ENCODE peak calls at places on chromosome 19, in four cellular contexts. U, F, Z and K are unnamed samples.

GRCh38 chr19:10887616-10888367 is 16.4 kb downstream of the CARM1 start:
- DNase-seq in F (no peak), U (no peak), Z (no peak), K (no peak)

GRCh38 chr19:47026889-47027288 is 7.3 kb downstream of the NPAS1 start:
- DNase-seq in Z (no peak), F (no peak), U (no peak), K (no peak)

GRCh38 chr19:29171525-29171924 is 41.4 kb downstream of the UQCRFS1 start:
- DNase-seq in F (no peak), Z (no peak), U (no peak), K (no peak)

GRCh38 chr19:46515879-46516350 is 20.2 kb upstream of the PNMA8B start:
- DNase-seq in Z (peak), U (peak), F (peak), K (no peak)

GRCh38 chr19:11088508-11089253 is 582 bp upstream of the LDLR start:
- DNase-seq in U (no peak), Z (peak), F (peak), K (no peak)

GRCh38 chr19:39807846-39808364 is 26.1 kb downstream of the DYRK1B start:
- DNase-seq in U (no peak), F (no peak), Z (no peak), K (no peak)

GRCh38 chr19:8468761-8469458 is 24.1 kb downstream of the HNRNPM start:
- DNase-seq in U (no peak), F (no peak), Z (no peak), K (no peak)

GRCh38 chr19:14203258-14203657 is 2.7 kb downstream of the ADGRL1 start:
- DNase-seq in Z (no peak), F (no peak), U (no peak), K (peak)

GRCh38 chr19:1042689-1043511 is 3.0 kb downstream of the ABCA7 start:
- DNase-seq in U (peak), Z (peak), F (no peak), K (no peak)

GRCh38 chr19:39411006-39411831 is 1.2 kb upstream of the PLEKHG2 start:
- DNase-seq in U (peak), F (peak), Z (peak), K (no peak)

GRCh38 chr19:53905787-53906186 is 3.3 kb upstream of the CACNG7 start:
- DNase-seq in U (no peak), F (no peak), Z (no peak), K (no peak)

GRCh38 chr19:2097330-2098327 is 914 bp downstream of the IZUMO4 start:
- DNase-seq in U (no peak), F (no peak), Z (peak), K (no peak)

GRCh38 chr19:53432088-53432661 is 391 bp downstream of the ZNF761 start:
- DNase-seq in Z (peak), F (no peak), U (peak), K (peak)

GRCh38 chr19:45469835-45470146 is 2.0 kb downstream of the FOSB start:
- DNase-seq in F (peak), Z (peak), U (no peak), K (peak)
- TF ChIP-seq NR3C1 in F (no peak), Z (no peak), U (no peak), K (no peak)

DNA sequence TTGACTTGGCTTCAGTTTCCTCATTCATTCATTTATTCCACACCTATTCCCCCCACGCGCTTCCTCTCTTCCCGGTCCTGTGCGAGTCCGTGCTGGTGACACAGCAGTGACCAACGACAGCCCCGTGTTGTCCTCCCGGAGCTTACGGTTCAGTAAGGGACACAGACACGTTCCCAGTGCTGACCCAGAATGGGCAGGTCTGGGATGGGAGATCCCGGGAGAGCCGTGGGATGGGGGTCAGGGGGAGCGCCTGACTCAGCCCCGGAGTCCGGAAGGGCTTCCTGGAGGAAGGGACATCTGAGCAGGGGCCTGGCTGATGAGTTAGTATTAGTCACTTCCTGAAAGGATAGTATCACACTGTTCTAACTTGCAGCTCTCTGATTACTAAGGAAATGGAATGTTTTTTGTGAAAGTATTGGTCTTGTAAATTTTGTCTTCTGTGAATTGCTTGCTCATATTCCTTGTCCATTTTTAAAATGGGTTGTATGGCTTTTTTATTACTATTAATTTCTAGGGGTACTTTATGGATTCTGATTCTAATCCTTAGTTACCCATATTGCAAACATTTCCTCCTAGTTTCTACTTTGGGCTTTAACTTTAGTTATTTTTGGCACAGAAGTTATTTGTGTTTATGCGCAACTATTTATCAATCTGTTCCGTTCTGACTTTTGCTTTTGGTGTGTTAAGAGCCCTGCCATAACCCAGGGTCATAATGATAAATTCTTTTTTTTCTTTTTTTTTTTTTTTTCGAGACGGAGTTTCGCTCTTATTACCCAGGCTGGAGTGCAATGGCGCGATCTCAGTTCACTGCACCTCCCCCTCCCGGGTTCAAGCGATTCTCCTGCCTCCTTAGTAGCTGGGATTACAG is 708 bp upstream of the ERCC1 start:
- DNase-seq in F (peak), U (peak), Z (peak), K (peak)
- TF ChIP-seq NR3C1 in F (no peak), U (no peak), Z (no peak), K (no peak)

DNA sequence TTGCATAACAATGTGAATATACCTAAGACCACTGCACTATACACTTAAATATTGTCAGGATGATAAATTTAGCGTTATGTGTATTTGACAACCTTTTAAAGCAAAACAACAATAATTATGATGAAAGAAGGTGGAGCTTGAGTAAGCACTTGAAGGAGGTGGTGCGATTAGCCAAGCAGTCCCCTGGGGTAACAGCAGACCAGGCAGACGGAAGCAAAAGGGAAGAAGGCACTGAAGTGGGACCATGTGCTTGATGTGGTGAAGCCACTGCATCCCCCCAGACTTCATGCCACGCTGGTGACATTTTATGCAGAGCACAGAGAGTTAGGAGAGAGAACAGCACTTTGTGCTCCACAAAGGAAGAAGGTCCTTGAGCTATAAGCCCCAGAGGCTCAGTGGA is 58.3 kb upstream of the ZNF507 start:
- DNase-seq in U (no peak), F (no peak), Z (no peak), K (no peak)
- TF ChIP-seq NR3C1 in U (no peak), F (no peak), Z (no peak), K (no peak)

GRCh38 chr19:31783592-31783991 is 434.4 kb upstream of the TSHZ3 start:
- DNase-seq in U (no peak), Z (no peak), F (no peak), K (no peak)

GRCh38 chr19:31784631-31785237 is 435.5 kb upstream of the TSHZ3 start:
- DNase-seq in F (no peak), Z (no peak), U (no peak), K (no peak)

GRCh38 chr19:31781542-31781941 is 432.3 kb upstream of the TSHZ3 start:
- DNase-seq in Z (no peak), F (no peak), U (no peak), K (no peak)
- TF ChIP-seq NR3C1 in Z (no peak), F (no peak), U (no peak), K (no peak)

GRCh38 chr19:17235618-17236413 is 9.8 kb downstream of the OCEL1 start:
- DNase-seq in F (no peak), Z (peak), U (peak), K (peak)
- TF ChIP-seq NR3C1 in F (no peak), Z (no peak), U (no peak), K (no peak)

DNA sequence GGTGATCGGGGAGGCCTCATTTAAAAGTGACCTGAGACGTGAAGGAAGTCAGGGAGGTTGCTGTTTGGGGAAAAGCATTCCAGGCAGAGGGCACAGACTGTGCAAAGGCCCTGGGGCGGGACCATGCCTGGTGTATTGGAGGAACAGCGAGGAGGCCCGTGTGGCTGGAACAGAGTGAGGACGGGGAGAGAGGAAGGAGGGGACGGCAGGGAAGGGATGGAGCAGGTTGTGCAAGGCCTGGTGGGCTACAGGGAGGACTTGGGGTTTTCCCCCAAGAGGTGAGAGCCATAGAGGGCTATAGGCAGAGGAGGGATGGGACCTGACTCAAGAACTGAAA is 17.2 kb downstream of the PTPRS start:
- DNase-seq in F (no peak), U (no peak), Z (no peak), K (no peak)
- TF ChIP-seq NR3C1 in F (no peak), U (no peak), Z (no peak), K (no peak)

GRCh38 chr19:6042776-6043726 is 65.1 kb upstream of the RANBP3 start:
- DNase-seq in Z (no peak), U (no peak), F (no peak), K (no peak)

GRCh38 chr19:6041991-6042421 is 64.1 kb upstream of the RANBP3 start:
- DNase-seq in F (no peak), Z (no peak), U (no peak), K (no peak)

GRCh38 chr19:6038634-6039405 is 60.9 kb upstream of the RANBP3 start:
- DNase-seq in F (no peak), U (no peak), Z (no peak), K (no peak)

GRCh38 chr19:6041071-6041470 is 63.1 kb upstream of the RANBP3 start:
- DNase-seq in F (no peak), U (no peak), Z (no peak), K (no peak)

GRCh38 chr19:6039541-6040225 is 61.7 kb upstream of the RANBP3 start:
- DNase-seq in U (no peak), F (no peak), Z (no peak), K (no peak)
- TF ChIP-seq NR3C1 in U (no peak), F (no peak), Z (no peak), K (no peak)

GRCh38 chr19:32874605-32875004 is 5.0 kb upstream of the SLC7A9 start:
- DNase-seq in F (no peak), U (no peak), Z (no peak), K (no peak)
- TF ChIP-seq NR3C1 in F (no peak), U (no peak), Z (no peak), K (no peak)

GRCh38 chr19:3283886-3284657 is 59.6 kb downstream of the CELF5 start:
- DNase-seq in Z (no peak), U (no peak), F (no peak), K (no peak)

GRCh38 chr19:3285647-3286176 is 61.3 kb downstream of the CELF5 start:
- DNase-seq in F (peak), Z (no peak), U (no peak), K (no peak)

GRCh38 chr19:3283246-3283751 is 58.8 kb downstream of the CELF5 start:
- DNase-seq in F (no peak), U (no peak), Z (no peak), K (no peak)

GRCh38 chr19:3282564-3282963 is 58.1 kb downstream of the CELF5 start:
- DNase-seq in U (no peak), Z (no peak), F (no peak), K (no peak)

DNA sequence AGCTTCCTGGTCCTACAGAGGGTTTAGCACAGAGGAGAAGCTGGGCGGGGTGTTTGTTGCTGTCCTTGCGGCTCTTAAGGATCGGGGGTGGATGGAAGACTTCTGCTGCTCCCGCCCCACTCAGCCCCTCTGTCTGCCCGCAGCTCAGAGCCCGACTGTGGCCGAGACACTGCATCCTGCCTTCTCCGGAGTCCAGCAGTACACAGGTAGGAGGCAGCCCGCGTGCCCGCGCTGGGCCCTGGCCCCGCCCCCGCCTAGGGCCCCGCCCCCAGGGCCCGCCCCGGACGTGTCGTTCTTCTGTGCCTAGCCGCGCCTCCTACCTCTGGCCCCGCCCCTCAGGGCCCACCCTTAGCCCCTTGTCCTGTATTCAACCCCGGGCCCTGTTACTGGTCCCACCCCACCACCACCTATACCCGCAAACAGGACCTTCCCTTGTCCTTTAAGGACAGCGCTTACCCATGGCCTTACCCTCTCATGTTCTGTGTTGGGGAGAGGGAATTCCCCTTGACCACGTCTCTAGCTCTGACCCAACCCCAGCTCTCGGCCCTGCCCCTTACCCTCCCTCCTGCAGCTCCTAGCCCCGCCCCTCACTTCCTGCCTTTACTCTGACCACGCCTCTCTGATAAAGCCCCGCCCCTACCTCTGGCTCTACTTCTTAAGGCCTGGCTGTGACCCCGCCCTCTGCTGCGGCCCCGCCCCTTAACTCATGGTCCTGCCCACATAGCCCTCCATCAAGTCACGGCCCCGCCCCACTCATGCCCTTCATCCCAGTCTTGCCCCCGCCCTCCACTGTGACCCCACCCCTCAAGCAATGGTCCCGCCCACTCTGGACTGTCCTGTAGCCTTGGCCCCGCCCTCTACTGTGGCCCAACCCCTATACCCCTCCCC is 60.5 kb downstream of the CELF5 start:
- DNase-seq in Z (peak), F (peak), U (peak), K (peak)
- TF ChIP-seq NR3C1 in Z (no peak), F (no peak), U (no peak), K (no peak)

GRCh38 chr19:16467581-16467980 is 4.2 kb downstream of the EPS15L1 start:
- DNase-seq in U (no peak), Z (no peak), F (no peak), K (no peak)

GRCh38 chr19:16473875-16474397 is 2.2 kb upstream of the EPS15L1 start:
- DNase-seq in F (no peak), U (no peak), Z (no peak), K (no peak)

GRCh38 chr19:16470541-16470910 is 1.2 kb downstream of the EPS15L1 start:
- DNase-seq in Z (no peak), F (no peak), U (no peak), K (no peak)

GRCh38 chr19:16472992-16473391 is 1.2 kb upstream of the EPS15L1 start:
- DNase-seq in Z (no peak), F (no peak), U (no peak), K (no peak)

GRCh38 chr19:16470911-16471811 is 609 bp downstream of the EPS15L1 start:
- DNase-seq in Z (peak), F (no peak), U (no peak), K (no peak)
- TF ChIP-seq NR3C1 in Z (no peak), F (no peak), U (no peak), K (no peak)